ENCODE peak calls at places on chromosomes 16 and 17, in eight cellular contexts. E is suprapubic skin, H is heart left ventricle, X is GM12891, Y is esophagus squamous epithelium, U is Peyer's patch, R is A549, V is adrenal gland. O is an unnamed sample.

GRCh38 chr17:72362466-72363335 is 241.9 kb downstream of the SOX9 start:
- DNase-seq in E (no peak), H (no peak), X (no peak), Y (no peak), U (no peak), R (peak; percentile 55), V (no peak), O (no peak)

GRCh38 chr17:57086069-57086930 is 1.3 kb downstream of the AKAP1 start:
- DNase-seq in E (peak; percentile 69), H (peak; percentile 33), X (no peak), Y (no peak), U (peak; percentile 34), R (peak; percentile 79), V (peak; percentile 61), O (peak; percentile 52)

GRCh38 chr17:72982680-72983079 is 109.8 kb downstream of the SLC39A11 start:
- DNase-seq in E (no peak), H (no peak), X (no peak), Y (no peak), U (no peak), R (no peak), V (no peak), O (no peak)

GRCh38 chr17:69913241-69914015 is 161.6 kb upstream of the KCNJ16 start:
- DNase-seq in E (no peak), H (no peak), X (no peak), Y (no peak), U (no peak), R (no peak), V (no peak), O (no peak)

GRCh38 chr16:75555213-75555706 is 792 bp downstream of the TMEM231 start:
- DNase-seq in E (peak; percentile 79), H (peak; percentile 86), X (no peak), Y (no peak), U (peak; percentile 44), R (peak; percentile 97), V (peak; percentile 92), O (peak; percentile 77)

GRCh38 chr16:22372882-22373661 is 1.3 kb downstream of the CDR2 start:
- DNase-seq in E (no peak), H (no peak), X (no peak), Y (no peak), U (no peak), R (no peak), V (no peak), O (no peak)

GRCh38 chr16:12900599-12901203 is 697 bp upstream of the SHISA9 start:
- DNase-seq in E (no peak), H (no peak), X (no peak), Y (no peak), U (no peak), R (no peak), V (no peak), O (no peak)

GRCh38 chr16:1003551-1004347 is 22.2 kb downstream of the SOX8 start:
- DNase-seq in E (no peak), H (no peak), X (no peak), Y (no peak), U (no peak), R (no peak), V (no peak), O (no peak)

GRCh38 chr17:11823862-11824261 is 173.4 kb downstream of the ZNF18 start:
- DNase-seq in E (no peak), H (no peak), X (no peak), Y (no peak), U (no peak), R (no peak), V (no peak), O (no peak)

GRCh38 chr16:19883296-19883951 is 1.2 kb downstream of the GPRC5B start:
- DNase-seq in E (peak; percentile 69), H (peak; percentile 59), X (no peak), Y (no peak), U (no peak), R (no peak), V (peak; percentile 49), O (no peak)

GRCh38 chr17:4162775-4163498 is 19.9 kb downstream of the CYB5D2 start:
- DNase-seq in E (no peak), H (no peak), X (no peak), Y (no peak), U (no peak), R (no peak), V (no peak), O (no peak)

GRCh38 chr17:8162232-8162996 is at the start of gene VAMP2:
- DNase-seq in E (peak; percentile 91), H (peak; percentile 89), X (no peak), Y (no peak), U (peak; percentile 74), R (peak; percentile 56), V (peak; percentile 82), O (peak; percentile 95)
- TF ChIP-seq POLR2A in E (peak; percentile 68), H (peak; percentile 79), X (peak; percentile 70), Y (no peak), U (peak; percentile 78), R (peak; percentile 89), V (peak; percentile 76), O (peak; percentile 58)

GRCh38 chr17:55818026-55818425 is 67.2 kb downstream of the PCTP start:
- DNase-seq in E (no peak), H (no peak), X (no peak), Y (no peak), U (no peak), R (no peak), V (no peak), O (no peak)

GRCh38 chr17:55817273-55817709 is 66.4 kb downstream of the PCTP start:
- DNase-seq in E (no peak), H (no peak), X (no peak), Y (no peak), U (no peak), R (no peak), V (no peak), O (peak; percentile 19)

GRCh38 chr17:55818451-55819375 is 67.9 kb downstream of the PCTP start:
- DNase-seq in E (no peak), H (no peak), X (no peak), Y (no peak), U (no peak), R (no peak), V (no peak), O (no peak)

GRCh38 chr17:55816532-55817272 is 65.9 kb downstream of the PCTP start:
- DNase-seq in E (no peak), H (no peak), X (no peak), Y (no peak), U (no peak), R (no peak), V (no peak), O (peak; percentile 24)

DNA sequence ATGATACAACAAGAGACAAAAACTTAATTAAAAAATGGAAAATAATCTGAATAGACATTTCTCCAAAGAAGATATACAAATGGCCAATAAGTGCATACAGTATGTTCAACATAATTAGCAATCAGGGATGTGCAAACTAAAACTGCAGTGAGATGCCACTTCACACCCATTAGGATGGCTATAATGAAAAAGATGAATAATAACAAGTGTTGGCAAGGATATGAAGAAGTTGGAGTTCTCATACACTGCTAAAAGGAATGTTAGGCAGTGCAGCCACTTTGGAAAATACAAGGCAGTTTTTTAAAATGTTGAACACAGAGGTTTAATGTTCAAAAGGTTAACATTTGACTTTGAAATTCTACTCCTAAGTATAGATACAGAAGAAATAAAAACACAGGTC is 69.8 kb downstream of the PCTP start:
- DNase-seq in E (no peak), H (no peak), X (no peak), Y (no peak), U (no peak), R (no peak), V (no peak), O (no peak)
- TF ChIP-seq POLR2A in E (no peak), H (no peak), X (no peak), Y (no peak), U (no peak), R (no peak), V (no peak), O (no peak)

DNA sequence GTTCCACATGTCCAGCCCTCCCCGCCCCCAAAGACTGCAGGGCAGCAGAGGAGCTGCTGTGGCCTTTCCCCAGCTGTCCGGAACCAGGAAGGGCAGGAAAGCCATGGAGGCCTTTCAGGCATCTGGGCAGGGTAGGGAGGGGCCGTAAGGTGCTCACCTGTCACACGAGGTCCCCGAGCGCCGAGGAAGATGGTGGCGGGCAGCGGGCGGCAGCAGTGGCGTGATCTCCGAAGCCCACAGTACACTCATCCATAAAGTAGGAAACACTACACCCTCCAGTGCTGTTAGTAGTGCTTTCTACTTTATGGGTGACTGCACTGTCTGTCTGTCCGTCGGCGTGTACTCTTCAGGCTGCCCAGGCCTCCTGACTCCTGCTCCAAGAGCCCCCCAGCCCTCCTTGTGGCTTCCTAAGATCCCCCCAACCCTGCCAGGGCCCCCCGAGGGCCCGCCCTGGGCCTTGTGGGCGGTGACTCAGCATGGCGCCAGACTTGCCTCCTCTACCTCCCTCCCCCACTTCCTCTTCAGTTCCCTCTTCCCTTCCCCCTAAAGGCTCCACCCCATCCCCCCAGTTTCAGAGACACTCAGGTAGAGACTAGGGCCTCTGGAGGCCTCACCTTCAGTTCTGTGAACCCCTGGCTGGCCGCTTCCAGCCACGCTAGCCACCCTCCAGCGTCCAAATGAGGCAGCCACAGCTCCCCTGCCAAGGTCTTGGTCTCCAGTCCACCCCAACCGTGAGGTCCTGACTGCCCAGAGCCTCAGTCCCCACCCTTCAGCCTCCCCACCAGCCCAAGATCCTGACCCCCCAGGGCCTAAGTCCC is 2.6 kb upstream of the TSPOAP1 start:
- DNase-seq in E (no peak), H (no peak), X (no peak), Y (no peak), U (peak; percentile 88), R (no peak), V (no peak), O (peak; percentile 88)
- TF ChIP-seq POLR2A in E (no peak), H (no peak), X (peak; percentile 76), Y (no peak), U (no peak), R (no peak), V (no peak), O (no peak)

GRCh38 chr17:19744492-19744891 is 3.6 kb downstream of the ALDH3A1 start:
- DNase-seq in E (peak; percentile 67), H (peak; percentile 36), X (no peak), Y (no peak), U (no peak), R (no peak), V (no peak), O (no peak)
- TF ChIP-seq POLR2A in E (no peak), H (no peak), X (no peak), Y (no peak), U (no peak), R (peak; percentile 32), V (no peak), O (no peak)

GRCh38 chr16:67719048-67719777 is at the start of gene GFOD2:
- DNase-seq in E (peak; percentile 98), H (peak; percentile 98), X (peak; percentile 98), Y (peak; percentile 72), U (peak; percentile 96), R (peak; percentile 100), V (peak; percentile 98), O (peak; percentile 98)
- TF ChIP-seq POLR2A in E (peak; percentile 82), H (peak; percentile 94), X (peak; percentile 91), Y (no peak), U (peak; percentile 87), R (peak; percentile 94), V (peak; percentile 79), O (peak; percentile 99)

GRCh38 chr17:50944054-50944901 is 78.1 kb upstream of the TOB1 start:
- DNase-seq in E (peak; percentile 86), H (peak; percentile 90), X (peak; percentile 86), Y (no peak), U (peak; percentile 72), R (peak; percentile 94), V (peak; percentile 86), O (peak; percentile 89)
- TF ChIP-seq POLR2A in E (no peak), H (peak; percentile 69), X (no peak), Y (no peak), U (peak; percentile 94), R (peak; percentile 98), V (peak; percentile 86), O (peak; percentile 46)

GRCh38 chr16:2090819-2091721 is 43.3 kb downstream of the TSC2 start:
- DNase-seq in E (no peak), H (no peak), X (no peak), Y (no peak), U (peak; percentile 51), R (no peak), V (peak; percentile 90), O (peak; percentile 68)
- TF ChIP-seq POLR2A in E (no peak), H (no peak), X (no peak), Y (no peak), U (peak; percentile 41), R (no peak), V (no peak), O (no peak)

O was measured in erythroblast.